ENCODE peak calls at places on chromosome 9, in ten cellular contexts. One of them, this sample, is unnamed.

GRCh38 chr9:127128341-127129072 is 6.1 kb upstream of the ANGPTL2 start:
- DNase-seq in AG09309: no peak
- DNase-seq in A549: no peak
- DNase-seq in CD8-positive, alpha-beta memory T cell: no peak
- DNase-seq in right cardiac atrium: peak
- DNase-seq in naive thymus-derived CD8-positive, alpha-beta T cell: peak
- DNase-seq in nucleus accumbens: peak
- DNase-seq in progenitor cell of endocrine pancreas: no peak
- DNase-seq in GM13977: no peak
- DNase-seq in SW480: no peak
- DNase-seq in this sample: no peak

GRCh38 chr9:133106511-133107244 is 14.4 kb downstream of the RALGDS start:
- DNase-seq in AG09309: no peak
- DNase-seq in A549: no peak
- DNase-seq in CD8-positive, alpha-beta memory T cell: peak
- DNase-seq in right cardiac atrium: peak
- DNase-seq in naive thymus-derived CD8-positive, alpha-beta T cell: peak
- DNase-seq in nucleus accumbens: no peak
- DNase-seq in progenitor cell of endocrine pancreas: no peak
- DNase-seq in GM13977: no peak
- DNase-seq in SW480: no peak
- DNase-seq in this sample: no peak

GRCh38 chr9:93207326-93207814 is 23.4 kb downstream of the WNK2 start:
- DNase-seq in AG09309: peak
- DNase-seq in A549: no peak
- DNase-seq in CD8-positive, alpha-beta memory T cell: peak
- DNase-seq in right cardiac atrium: peak
- DNase-seq in naive thymus-derived CD8-positive, alpha-beta T cell: peak
- DNase-seq in nucleus accumbens: peak
- DNase-seq in progenitor cell of endocrine pancreas: no peak
- DNase-seq in GM13977: no peak
- DNase-seq in SW480: no peak
- DNase-seq in this sample: no peak

GRCh38 chr9:14326264-14326826 is 12.4 kb upstream of the NFIB start:
- DNase-seq in AG09309: no peak
- DNase-seq in A549: peak
- DNase-seq in CD8-positive, alpha-beta memory T cell: no peak
- DNase-seq in right cardiac atrium: no peak
- DNase-seq in naive thymus-derived CD8-positive, alpha-beta T cell: no peak
- DNase-seq in nucleus accumbens: no peak
- DNase-seq in progenitor cell of endocrine pancreas: no peak
- DNase-seq in GM13977: no peak
- DNase-seq in SW480: peak
- DNase-seq in this sample: no peak

GRCh38 chr9:134410835-134411217 is 84.6 kb downstream of the RXRA start:
- DNase-seq in AG09309: no peak
- DNase-seq in A549: no peak
- DNase-seq in CD8-positive, alpha-beta memory T cell: no peak
- DNase-seq in right cardiac atrium: no peak
- DNase-seq in naive thymus-derived CD8-positive, alpha-beta T cell: no peak
- DNase-seq in nucleus accumbens: no peak
- DNase-seq in progenitor cell of endocrine pancreas: no peak
- DNase-seq in GM13977: no peak
- DNase-seq in SW480: no peak
- DNase-seq in this sample: no peak

GRCh38 chr9:134178781-134179551 is 14.6 kb upstream of the RNU6ATAC start:
- DNase-seq in AG09309: no peak
- DNase-seq in A549: peak
- DNase-seq in CD8-positive, alpha-beta memory T cell: peak
- DNase-seq in right cardiac atrium: peak
- DNase-seq in naive thymus-derived CD8-positive, alpha-beta T cell: peak
- DNase-seq in nucleus accumbens: no peak
- DNase-seq in progenitor cell of endocrine pancreas: no peak
- DNase-seq in GM13977: no peak
- DNase-seq in SW480: no peak
- DNase-seq in this sample: no peak

GRCh38 chr9:117306032-117306431 is 108.8 kb downstream of the ASTN2 start:
- DNase-seq in AG09309: no peak
- DNase-seq in A549: no peak
- DNase-seq in CD8-positive, alpha-beta memory T cell: no peak
- DNase-seq in right cardiac atrium: no peak
- DNase-seq in naive thymus-derived CD8-positive, alpha-beta T cell: no peak
- DNase-seq in nucleus accumbens: no peak
- DNase-seq in progenitor cell of endocrine pancreas: no peak
- DNase-seq in GM13977: no peak
- DNase-seq in SW480: no peak
- DNase-seq in this sample: no peak

GRCh38 chr9:90054810-90055209 is 450.0 kb downstream of the GADD45G start:
- DNase-seq in AG09309: no peak
- DNase-seq in A549: no peak
- DNase-seq in CD8-positive, alpha-beta memory T cell: no peak
- DNase-seq in right cardiac atrium: no peak
- DNase-seq in naive thymus-derived CD8-positive, alpha-beta T cell: no peak
- DNase-seq in nucleus accumbens: no peak
- DNase-seq in progenitor cell of endocrine pancreas: no peak
- DNase-seq in GM13977: no peak
- DNase-seq in SW480: no peak
- DNase-seq in this sample: no peak

GRCh38 chr9:108166509-108166908 is 676.9 kb upstream of the KLF4 start:
- DNase-seq in AG09309: no peak
- DNase-seq in A549: no peak
- DNase-seq in CD8-positive, alpha-beta memory T cell: no peak
- DNase-seq in right cardiac atrium: no peak
- DNase-seq in naive thymus-derived CD8-positive, alpha-beta T cell: no peak
- DNase-seq in nucleus accumbens: no peak
- DNase-seq in progenitor cell of endocrine pancreas: no peak
- DNase-seq in GM13977: no peak
- DNase-seq in SW480: peak
- DNase-seq in this sample: peak

GRCh38 chr9:70534471-70534870 is 120.0 kb upstream of the KLF9 start:
- DNase-seq in AG09309: no peak
- DNase-seq in A549: no peak
- DNase-seq in CD8-positive, alpha-beta memory T cell: no peak
- DNase-seq in right cardiac atrium: no peak
- DNase-seq in naive thymus-derived CD8-positive, alpha-beta T cell: no peak
- DNase-seq in nucleus accumbens: no peak
- DNase-seq in progenitor cell of endocrine pancreas: no peak
- DNase-seq in GM13977: no peak
- DNase-seq in SW480: no peak
- DNase-seq in this sample: no peak

GRCh38 chr9:89676281-89676680 is 71.5 kb downstream of the GADD45G start:
- DNase-seq in AG09309: no peak
- DNase-seq in A549: no peak
- DNase-seq in CD8-positive, alpha-beta memory T cell: no peak
- DNase-seq in right cardiac atrium: peak
- DNase-seq in naive thymus-derived CD8-positive, alpha-beta T cell: no peak
- DNase-seq in nucleus accumbens: no peak
- DNase-seq in progenitor cell of endocrine pancreas: no peak
- DNase-seq in GM13977: no peak
- DNase-seq in SW480: no peak
- DNase-seq in this sample: no peak

GRCh38 chr9:107542814-107543213 is 53.2 kb upstream of the KLF4 start:
- DNase-seq in AG09309: no peak
- DNase-seq in A549: no peak
- DNase-seq in CD8-positive, alpha-beta memory T cell: no peak
- DNase-seq in right cardiac atrium: no peak
- DNase-seq in naive thymus-derived CD8-positive, alpha-beta T cell: no peak
- DNase-seq in nucleus accumbens: no peak
- DNase-seq in progenitor cell of endocrine pancreas: no peak
- DNase-seq in GM13977: no peak
- DNase-seq in SW480: no peak
- DNase-seq in this sample: no peak

GRCh38 chr9:124357591-124358361 is 57.5 kb downstream of the PSMB7 start:
- DNase-seq in AG09309: no peak
- DNase-seq in A549: no peak
- DNase-seq in CD8-positive, alpha-beta memory T cell: no peak
- DNase-seq in right cardiac atrium: no peak
- DNase-seq in naive thymus-derived CD8-positive, alpha-beta T cell: no peak
- DNase-seq in nucleus accumbens: no peak
- DNase-seq in progenitor cell of endocrine pancreas: no peak
- DNase-seq in GM13977: peak
- DNase-seq in SW480: no peak
- DNase-seq in this sample: no peak

GRCh38 chr9:74775401-74775800 is 112.3 kb downstream of the TRPM6 start:
- DNase-seq in AG09309: no peak
- DNase-seq in A549: no peak
- DNase-seq in CD8-positive, alpha-beta memory T cell: no peak
- DNase-seq in right cardiac atrium: no peak
- DNase-seq in naive thymus-derived CD8-positive, alpha-beta T cell: no peak
- DNase-seq in nucleus accumbens: no peak
- DNase-seq in progenitor cell of endocrine pancreas: no peak
- DNase-seq in GM13977: no peak
- DNase-seq in SW480: no peak
- DNase-seq in this sample: no peak

GRCh38 chr9:114467226-114467750 is 38.0 kb downstream of the WHRN start:
- DNase-seq in AG09309: no peak
- DNase-seq in A549: no peak
- DNase-seq in CD8-positive, alpha-beta memory T cell: no peak
- DNase-seq in right cardiac atrium: no peak
- DNase-seq in naive thymus-derived CD8-positive, alpha-beta T cell: no peak
- DNase-seq in nucleus accumbens: no peak
- DNase-seq in progenitor cell of endocrine pancreas: no peak
- DNase-seq in GM13977: no peak
- DNase-seq in SW480: peak
- DNase-seq in this sample: no peak

GRCh38 chr9:134622896-134623407 is 18.7 kb upstream of the COL5A1 start:
- DNase-seq in AG09309: no peak
- DNase-seq in A549: no peak
- DNase-seq in CD8-positive, alpha-beta memory T cell: no peak
- DNase-seq in right cardiac atrium: peak
- DNase-seq in naive thymus-derived CD8-positive, alpha-beta T cell: peak
- DNase-seq in nucleus accumbens: no peak
- DNase-seq in progenitor cell of endocrine pancreas: no peak
- DNase-seq in GM13977: no peak
- DNase-seq in SW480: no peak
- DNase-seq in this sample: no peak

GRCh38 chr9:69645488-69645887 is 26.7 kb downstream of the APBA1 start:
- DNase-seq in AG09309: no peak
- DNase-seq in A549: no peak
- DNase-seq in CD8-positive, alpha-beta memory T cell: no peak
- DNase-seq in right cardiac atrium: peak
- DNase-seq in naive thymus-derived CD8-positive, alpha-beta T cell: no peak
- DNase-seq in nucleus accumbens: no peak
- DNase-seq in progenitor cell of endocrine pancreas: no peak
- DNase-seq in GM13977: no peak
- DNase-seq in SW480: no peak
- DNase-seq in this sample: no peak

GRCh38 chr9:134571946-134572914 is 69.4 kb upstream of the COL5A1 start:
- DNase-seq in AG09309: no peak
- DNase-seq in A549: no peak
- DNase-seq in CD8-positive, alpha-beta memory T cell: peak
- DNase-seq in right cardiac atrium: peak
- DNase-seq in naive thymus-derived CD8-positive, alpha-beta T cell: peak
- DNase-seq in nucleus accumbens: no peak
- DNase-seq in progenitor cell of endocrine pancreas: peak
- DNase-seq in GM13977: no peak
- DNase-seq in SW480: peak
- DNase-seq in this sample: no peak

GRCh38 chr9:68998812-68999211 is 15.1 kb downstream of the PRKACG start:
- DNase-seq in AG09309: no peak
- DNase-seq in A549: no peak
- DNase-seq in CD8-positive, alpha-beta memory T cell: no peak
- DNase-seq in right cardiac atrium: no peak
- DNase-seq in naive thymus-derived CD8-positive, alpha-beta T cell: no peak
- DNase-seq in nucleus accumbens: no peak
- DNase-seq in progenitor cell of endocrine pancreas: no peak
- DNase-seq in GM13977: no peak
- DNase-seq in SW480: peak
- DNase-seq in this sample: no peak

GRCh38 chr9:78918976-78919375 is 622.1 kb downstream of the PSAT1 start:
- DNase-seq in AG09309: no peak
- DNase-seq in A549: no peak
- DNase-seq in CD8-positive, alpha-beta memory T cell: no peak
- DNase-seq in right cardiac atrium: no peak
- DNase-seq in naive thymus-derived CD8-positive, alpha-beta T cell: no peak
- DNase-seq in nucleus accumbens: no peak
- DNase-seq in progenitor cell of endocrine pancreas: no peak
- DNase-seq in GM13977: no peak
- DNase-seq in SW480: no peak
- DNase-seq in this sample: no peak

GRCh38 chr9:103364753-103365152 is 369.6 kb downstream of the CYLC2 start:
- DNase-seq in AG09309: no peak
- DNase-seq in A549: peak
- DNase-seq in CD8-positive, alpha-beta memory T cell: no peak
- DNase-seq in right cardiac atrium: no peak
- DNase-seq in naive thymus-derived CD8-positive, alpha-beta T cell: no peak
- DNase-seq in nucleus accumbens: no peak
- DNase-seq in progenitor cell of endocrine pancreas: no peak
- DNase-seq in GM13977: no peak
- DNase-seq in SW480: no peak
- DNase-seq in this sample: no peak